ENCODE peak calls at places on chromosomes 6 and 20, in eight cellular contexts. V is NCI-H146; G is activated naive CD4-positive, alpha-beta T cell treated with Interleukin-2 at 50 U/mL for 16 hours; S is amygdala; E is stimulated activated naive B cell treated with anti-CD40 and anti-IgM and Interleukin-4, amounts not matched to agents 10 μg/mL and 1 μg/mL and 100 μg/mL, for 72 hours; I is T-helper 17 cell; R is myocyte; M is stimulated activated CD4-positive, alpha-beta T cell treated with anti-CD3 and anti-CD28 coated beads, Interleukin-4, amount 100 ng/mL, for 48 hours. A is an unnamed sample.

GRCh38 chr20:19885576-19885956 is 127.5 kb downstream of the RIN2 start:
- DNase-seq in E (no peak), V (no peak), G (no peak), S (no peak), R (no peak), M (no peak), I (no peak), A (no peak)

GRCh38 chr20:52959125-52959524 is 13.0 kb upstream of the TSHZ2 start:
- DNase-seq in G (no peak), V (peak), I (no peak), M (no peak), R (peak), E (no peak), S (no peak), A (no peak)

GRCh38 chr20:45308078-45308778 is at the start of gene MATN4:
- DNase-seq in R (no peak), E (no peak), G (no peak), M (no peak), V (peak), S (no peak), I (no peak), A (no peak)

GRCh38 chr6:134512946-134513345 is 195.0 kb upstream of the SGK1 start:
- DNase-seq in I (no peak), V (peak), R (no peak), S (no peak), G (no peak), M (no peak), E (no peak), A (no peak)

GRCh38 chr6:167676666-167677421 is 149.9 kb upstream of the AFDN start:
- DNase-seq in M (no peak), I (no peak), R (no peak), G (no peak), S (no peak), V (no peak), E (no peak), A (no peak)

GRCh38 chr20:36252511-36252910 is 16.2 kb downstream of the AAR2 start:
- DNase-seq in M (no peak), I (no peak), S (no peak), E (no peak), V (no peak), G (no peak), R (peak), A (no peak)

GRCh38 chr6:90997076-90997475 is 410.2 kb upstream of the MAP3K7 start:
- DNase-seq in M (no peak), G (no peak), I (no peak), R (no peak), E (no peak), S (no peak), V (no peak), A (no peak)

GRCh38 chr6:53066059-53066406 is 829 bp downstream of the FBXO9 start:
- DNase-seq in G (peak), M (peak), I (peak), E (peak), V (peak), S (no peak), R (peak), A (peak)

GRCh38 chr6:27760464-27760863 is 151.7 kb downstream of the OR2B2 start:
- DNase-seq in M (no peak), S (no peak), E (no peak), R (no peak), I (no peak), G (no peak), V (no peak), A (no peak)

GRCh38 chr20:44053046-44053445 is 133.9 kb downstream of the JPH2 start:
- DNase-seq in E (no peak), M (no peak), S (no peak), I (no peak), V (no peak), R (no peak), G (no peak), A (no peak)

A was measured in stimulated activated naive CD8-positive, alpha-beta T cell treated with anti-CD3 and anti-CD28 coated beads, Interleukin-15, Interleukin-2, amounts not matched to agents 100 U/mL and 50 U/mL, for 24 hours.